ENCODE peak calls at places on chromosomes 12 and 14, in nine cellular contexts. One of them, this sample, is unnamed.

GRCh38 chr12:95336387-95337067 is 118.9 kb downstream of the VEZT start:
- DNase-seq in heart left ventricle: peak
- DNase-seq in dorsolateral prefrontal cortex: peak
- DNase-seq in thoracic aorta: peak
- DNase-seq in left ventricle myocardium inferior: peak
- DNase-seq in A549: peak
- DNase-seq in Calu3: peak
- DNase-seq in CD4-positive, alpha-beta T cell: no peak
- DNase-seq in right lobe of liver: peak
- DNase-seq in this sample: no peak

GRCh38 chr12:120722784-120723183 is 2.8 kb upstream of the ACADS start:
- DNase-seq in heart left ventricle: no peak
- DNase-seq in dorsolateral prefrontal cortex: no peak
- DNase-seq in thoracic aorta: no peak
- DNase-seq in left ventricle myocardium inferior: no peak
- DNase-seq in A549: no peak
- DNase-seq in Calu3: no peak
- DNase-seq in CD4-positive, alpha-beta T cell: no peak
- DNase-seq in right lobe of liver: no peak
- DNase-seq in this sample: no peak

GRCh38 chr12:29640589-29641345 is 143.0 kb downstream of the TMTC1 start:
- DNase-seq in heart left ventricle: peak
- DNase-seq in dorsolateral prefrontal cortex: no peak
- DNase-seq in thoracic aorta: no peak
- DNase-seq in left ventricle myocardium inferior: peak
- DNase-seq in A549: peak
- DNase-seq in Calu3: no peak
- DNase-seq in CD4-positive, alpha-beta T cell: no peak
- DNase-seq in right lobe of liver: peak
- DNase-seq in this sample: peak

GRCh38 chr12:45268672-45269406 is 52.9 kb downstream of the ANO6 start:
- DNase-seq in heart left ventricle: peak
- DNase-seq in dorsolateral prefrontal cortex: peak
- DNase-seq in thoracic aorta: peak
- DNase-seq in left ventricle myocardium inferior: peak
- DNase-seq in A549: peak
- DNase-seq in Calu3: peak
- DNase-seq in CD4-positive, alpha-beta T cell: no peak
- DNase-seq in right lobe of liver: peak
- DNase-seq in this sample: peak

GRCh38 chr12:116376354-116377193 is 99.1 kb upstream of the MED13L start:
- DNase-seq in heart left ventricle: no peak
- DNase-seq in dorsolateral prefrontal cortex: no peak
- DNase-seq in thoracic aorta: no peak
- DNase-seq in left ventricle myocardium inferior: no peak
- DNase-seq in A549: peak
- DNase-seq in Calu3: no peak
- DNase-seq in CD4-positive, alpha-beta T cell: no peak
- DNase-seq in right lobe of liver: peak
- DNase-seq in this sample: no peak

GRCh38 chr12:83468988-83469908 is 782.5 kb downstream of the TMTC2 start:
- DNase-seq in heart left ventricle: no peak
- DNase-seq in dorsolateral prefrontal cortex: no peak
- DNase-seq in thoracic aorta: no peak
- DNase-seq in left ventricle myocardium inferior: no peak
- DNase-seq in A549: no peak
- DNase-seq in Calu3: no peak
- DNase-seq in CD4-positive, alpha-beta T cell: no peak
- DNase-seq in right lobe of liver: no peak
- DNase-seq in this sample: no peak

GRCh38 chr12:25883026-25883928 is 75.2 kb upstream of the RASSF8 start:
- DNase-seq in heart left ventricle: no peak
- DNase-seq in dorsolateral prefrontal cortex: no peak
- DNase-seq in thoracic aorta: no peak
- DNase-seq in left ventricle myocardium inferior: no peak
- DNase-seq in A549: no peak
- DNase-seq in Calu3: no peak
- DNase-seq in CD4-positive, alpha-beta T cell: no peak
- DNase-seq in right lobe of liver: no peak
- DNase-seq in this sample: no peak

GRCh38 chr12:44817687-44818086 is 58.4 kb downstream of the NELL2 start:
- DNase-seq in heart left ventricle: no peak
- DNase-seq in dorsolateral prefrontal cortex: no peak
- DNase-seq in thoracic aorta: no peak
- DNase-seq in left ventricle myocardium inferior: no peak
- DNase-seq in A549: no peak
- DNase-seq in Calu3: no peak
- DNase-seq in CD4-positive, alpha-beta T cell: no peak
- DNase-seq in right lobe of liver: no peak
- DNase-seq in this sample: no peak

GRCh38 chr14:69275331-69275730 is 15.4 kb downstream of the GALNT16 start:
- DNase-seq in heart left ventricle: no peak
- DNase-seq in dorsolateral prefrontal cortex: no peak
- DNase-seq in thoracic aorta: no peak
- DNase-seq in left ventricle myocardium inferior: no peak
- DNase-seq in A549: no peak
- DNase-seq in Calu3: no peak
- DNase-seq in CD4-positive, alpha-beta T cell: no peak
- DNase-seq in right lobe of liver: no peak
- DNase-seq in this sample: no peak

GRCh38 chr12:90268574-90268973 is 559.9 kb upstream of the ATP2B1 start:
- DNase-seq in heart left ventricle: no peak
- DNase-seq in dorsolateral prefrontal cortex: no peak
- DNase-seq in thoracic aorta: no peak
- DNase-seq in left ventricle myocardium inferior: no peak
- DNase-seq in A549: no peak
- DNase-seq in Calu3: no peak
- DNase-seq in CD4-positive, alpha-beta T cell: no peak
- DNase-seq in right lobe of liver: no peak
- DNase-seq in this sample: no peak

GRCh38 chr14:101111620-101112290 is 208.2 kb upstream of the RTL1 start:
- DNase-seq in heart left ventricle: no peak
- DNase-seq in dorsolateral prefrontal cortex: no peak
- DNase-seq in thoracic aorta: no peak
- DNase-seq in left ventricle myocardium inferior: no peak
- DNase-seq in A549: no peak
- DNase-seq in Calu3: no peak
- DNase-seq in CD4-positive, alpha-beta T cell: no peak
- DNase-seq in right lobe of liver: peak
- DNase-seq in this sample: peak

GRCh38 chr14:73961192-73961591 is 11.1 kb downstream of the COQ6 start:
- DNase-seq in heart left ventricle: no peak
- DNase-seq in dorsolateral prefrontal cortex: no peak
- DNase-seq in thoracic aorta: no peak
- DNase-seq in left ventricle myocardium inferior: no peak
- DNase-seq in A549: no peak
- DNase-seq in Calu3: no peak
- DNase-seq in CD4-positive, alpha-beta T cell: no peak
- DNase-seq in right lobe of liver: no peak
- DNase-seq in this sample: no peak

GRCh38 chr14:54189358-54190354 is 207.2 kb upstream of the CDKN3 start:
- DNase-seq in heart left ventricle: no peak
- DNase-seq in dorsolateral prefrontal cortex: no peak
- DNase-seq in thoracic aorta: no peak
- DNase-seq in left ventricle myocardium inferior: no peak
- DNase-seq in A549: peak
- DNase-seq in Calu3: peak
- DNase-seq in CD4-positive, alpha-beta T cell: no peak
- DNase-seq in right lobe of liver: no peak
- DNase-seq in this sample: no peak

GRCh38 chr12:52561880-52562449 is 9.0 kb upstream of the KRT71 start:
- DNase-seq in heart left ventricle: no peak
- DNase-seq in dorsolateral prefrontal cortex: no peak
- DNase-seq in thoracic aorta: no peak
- DNase-seq in left ventricle myocardium inferior: no peak
- DNase-seq in A549: peak
- DNase-seq in Calu3: peak
- DNase-seq in CD4-positive, alpha-beta T cell: no peak
- DNase-seq in right lobe of liver: no peak
- DNase-seq in this sample: no peak

GRCh38 chr12:117494833-117495714 is 133.6 kb upstream of the NOS1 start:
- DNase-seq in heart left ventricle: no peak
- DNase-seq in dorsolateral prefrontal cortex: no peak
- DNase-seq in thoracic aorta: no peak
- DNase-seq in left ventricle myocardium inferior: no peak
- DNase-seq in A549: peak
- DNase-seq in Calu3: no peak
- DNase-seq in CD4-positive, alpha-beta T cell: no peak
- DNase-seq in right lobe of liver: peak
- DNase-seq in this sample: no peak

GRCh38 chr14:50013198-50013918 is 103.0 kb downstream of the VCPKMT start:
- DNase-seq in heart left ventricle: no peak
- DNase-seq in dorsolateral prefrontal cortex: no peak
- DNase-seq in thoracic aorta: no peak
- DNase-seq in left ventricle myocardium inferior: no peak
- DNase-seq in A549: no peak
- DNase-seq in Calu3: peak
- DNase-seq in CD4-positive, alpha-beta T cell: no peak
- DNase-seq in right lobe of liver: no peak
- DNase-seq in this sample: no peak

GRCh38 chr14:29442720-29443119 is 484.9 kb downstream of the PRKD1 start:
- DNase-seq in heart left ventricle: no peak
- DNase-seq in dorsolateral prefrontal cortex: no peak
- DNase-seq in thoracic aorta: no peak
- DNase-seq in left ventricle myocardium inferior: no peak
- DNase-seq in A549: no peak
- DNase-seq in Calu3: no peak
- DNase-seq in CD4-positive, alpha-beta T cell: no peak
- DNase-seq in right lobe of liver: no peak
- DNase-seq in this sample: no peak

GRCh38 chr14:91484186-91484585 is 25.9 kb downstream of the PPP4R3A start:
- DNase-seq in heart left ventricle: no peak
- DNase-seq in dorsolateral prefrontal cortex: no peak
- DNase-seq in thoracic aorta: no peak
- DNase-seq in left ventricle myocardium inferior: no peak
- DNase-seq in A549: no peak
- DNase-seq in Calu3: no peak
- DNase-seq in CD4-positive, alpha-beta T cell: no peak
- DNase-seq in right lobe of liver: no peak
- DNase-seq in this sample: no peak

GRCh38 chr14:99654235-99655000 is 9.5 kb downstream of the HHIPL1 start:
- DNase-seq in heart left ventricle: no peak
- DNase-seq in dorsolateral prefrontal cortex: peak
- DNase-seq in thoracic aorta: no peak
- DNase-seq in left ventricle myocardium inferior: peak
- DNase-seq in A549: peak
- DNase-seq in Calu3: peak
- DNase-seq in CD4-positive, alpha-beta T cell: no peak
- DNase-seq in right lobe of liver: no peak
- DNase-seq in this sample: no peak
- TF ChIP-seq CTCF in heart left ventricle: no peak
- TF ChIP-seq CTCF in dorsolateral prefrontal cortex: no peak
- TF ChIP-seq CTCF in thoracic aorta: no peak
- TF ChIP-seq CTCF in left ventricle myocardium inferior: no peak
- TF ChIP-seq CTCF in A549: no peak
- TF ChIP-seq CTCF in Calu3: no peak
- TF ChIP-seq CTCF in CD4-positive, alpha-beta T cell: no peak
- TF ChIP-seq CTCF in right lobe of liver: no peak
- TF ChIP-seq CTCF in this sample: no peak

DNA sequence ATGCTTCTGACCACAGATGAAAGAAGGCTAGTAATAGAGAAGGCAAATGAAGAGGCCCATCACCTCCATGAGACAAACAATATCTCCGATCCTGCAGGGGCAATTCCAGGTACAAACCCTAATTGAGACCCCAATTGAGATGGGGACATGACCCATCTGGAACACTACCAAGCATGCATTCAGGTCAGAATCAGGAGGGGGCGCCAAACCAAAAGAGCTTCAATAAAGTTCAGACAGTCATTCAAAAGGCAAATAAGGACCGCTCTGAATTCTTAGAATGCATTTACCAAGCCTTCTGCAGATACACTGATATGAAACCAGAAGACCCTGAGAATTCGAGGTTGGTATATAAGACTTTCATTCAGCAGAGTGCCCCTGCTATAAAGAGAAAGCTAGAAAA is 10.2 kb upstream of the EDDM3B start:
- DNase-seq in heart left ventricle: peak
- DNase-seq in dorsolateral prefrontal cortex: peak
- DNase-seq in thoracic aorta: no peak
- DNase-seq in left ventricle myocardium inferior: no peak
- DNase-seq in A549: no peak
- DNase-seq in Calu3: no peak
- DNase-seq in CD4-positive, alpha-beta T cell: peak
- DNase-seq in right lobe of liver: no peak
- DNase-seq in this sample: no peak
- TF ChIP-seq CTCF in heart left ventricle: peak
- TF ChIP-seq CTCF in dorsolateral prefrontal cortex: peak
- TF ChIP-seq CTCF in thoracic aorta: no peak
- TF ChIP-seq CTCF in left ventricle myocardium inferior: peak
- TF ChIP-seq CTCF in A549: peak
- TF ChIP-seq CTCF in Calu3: no peak
- TF ChIP-seq CTCF in CD4-positive, alpha-beta T cell: peak
- TF ChIP-seq CTCF in right lobe of liver: peak
- TF ChIP-seq CTCF in this sample: no peak

GRCh38 chr12:24534632-24535031 is 414.3 kb downstream of the BCAT1 start:
- DNase-seq in heart left ventricle: peak
- DNase-seq in dorsolateral prefrontal cortex: no peak
- DNase-seq in thoracic aorta: no peak
- DNase-seq in left ventricle myocardium inferior: peak
- DNase-seq in A549: no peak
- DNase-seq in Calu3: no peak
- DNase-seq in CD4-positive, alpha-beta T cell: no peak
- DNase-seq in right lobe of liver: no peak
- DNase-seq in this sample: no peak
- TF ChIP-seq CTCF in heart left ventricle: no peak
- TF ChIP-seq CTCF in dorsolateral prefrontal cortex: no peak
- TF ChIP-seq CTCF in thoracic aorta: no peak
- TF ChIP-seq CTCF in left ventricle myocardium inferior: peak
- TF ChIP-seq CTCF in A549: no peak
- TF ChIP-seq CTCF in Calu3: no peak
- TF ChIP-seq CTCF in CD4-positive, alpha-beta T cell: no peak
- TF ChIP-seq CTCF in right lobe of liver: no peak
- TF ChIP-seq CTCF in this sample: no peak

GRCh38 chr12:106764738-106765137 is 9.7 kb upstream of the RIC8B start:
- DNase-seq in heart left ventricle: no peak
- DNase-seq in dorsolateral prefrontal cortex: no peak
- DNase-seq in thoracic aorta: no peak
- DNase-seq in left ventricle myocardium inferior: no peak
- DNase-seq in A549: peak
- DNase-seq in Calu3: no peak
- DNase-seq in CD4-positive, alpha-beta T cell: no peak
- DNase-seq in right lobe of liver: peak
- DNase-seq in this sample: no peak
- TF ChIP-seq CTCF in heart left ventricle: peak
- TF ChIP-seq CTCF in dorsolateral prefrontal cortex: peak
- TF ChIP-seq CTCF in thoracic aorta: no peak
- TF ChIP-seq CTCF in left ventricle myocardium inferior: peak
- TF ChIP-seq CTCF in A549: no peak
- TF ChIP-seq CTCF in Calu3: no peak
- TF ChIP-seq CTCF in CD4-positive, alpha-beta T cell: no peak
- TF ChIP-seq CTCF in right lobe of liver: peak
- TF ChIP-seq CTCF in this sample: no peak

This sample was measured in omental fat pad.